ENCODE peak calls at places on chromosome 15, in four cellular contexts. One of them, this sample, is unnamed.
A peak's percentile ranks its signal among the peaks of the same experiment; 100 is the strongest.

GRCh38 chr15:55196011-55196410 is 730 bp downstream of the RSL24D1 start:
- DNase-seq in GM23338: no peak
- DNase-seq in IMR-90: peak; percentile 4
- DNase-seq in PC-3: no peak
- DNase-seq in this sample: no peak

GRCh38 chr15:50549326-50549725 is 2.9 kb upstream of the USP50 start:
- DNase-seq in GM23338: no peak
- DNase-seq in IMR-90: no peak
- DNase-seq in PC-3: no peak
- DNase-seq in this sample: no peak

GRCh38 chr15:68054658-68055223 is 626 bp downstream of the PIAS1 start:
- DNase-seq in GM23338: peak; percentile 90
- DNase-seq in IMR-90: peak; percentile 21
- DNase-seq in PC-3: no peak
- DNase-seq in this sample: peak; percentile 85

GRCh38 chr15:38263996-38264395 is 11.4 kb downstream of the SPRED1 start:
- DNase-seq in GM23338: no peak
- DNase-seq in IMR-90: peak; percentile 80
- DNase-seq in PC-3: no peak
- DNase-seq in this sample: no peak

GRCh38 chr15:23397779-23398178 is 43.2 kb downstream of the GOLGA8S start:
- DNase-seq in GM23338: no peak
- DNase-seq in IMR-90: no peak
- DNase-seq in PC-3: peak; percentile 8
- DNase-seq in this sample: no peak

GRCh38 chr15:80989110-80989517 is 505 bp downstream of the MESD start:
- DNase-seq in GM23338: no peak
- DNase-seq in IMR-90: no peak
- DNase-seq in PC-3: no peak
- DNase-seq in this sample: no peak

GRCh38 chr15:72195101-72195511 is 2.5 kb downstream of the GRAMD2A start:
- DNase-seq in GM23338: no peak
- DNase-seq in IMR-90: no peak
- DNase-seq in PC-3: peak; percentile 43
- DNase-seq in this sample: no peak

GRCh38 chr15:82812994-82813393 is 3.6 kb downstream of the WHAMM start:
- DNase-seq in GM23338: peak; percentile 7
- DNase-seq in IMR-90: no peak
- DNase-seq in PC-3: no peak
- DNase-seq in this sample: no peak

GRCh38 chr15:67923647-67923971 is 83.8 kb upstream of the RNU6-1 start:
- DNase-seq in GM23338: no peak
- DNase-seq in IMR-90: peak; percentile 21
- DNase-seq in PC-3: no peak
- DNase-seq in this sample: no peak

GRCh38 chr15:69451951-69452701 is 492 bp upstream of the RPLP1 start:
- DNase-seq in GM23338: peak; percentile 42
- DNase-seq in IMR-90: peak; percentile 56
- DNase-seq in PC-3: no peak
- DNase-seq in this sample: peak; percentile 15

GRCh38 chr15:65423150-65423976 is 616 bp upstream of the IGDCC4 start:
- DNase-seq in GM23338: peak; percentile 64
- DNase-seq in IMR-90: no peak
- DNase-seq in PC-3: no peak
- DNase-seq in this sample: no peak
- H3K4me3 ChIP-seq in GM23338: peak overlapping the region; percentile 84
- H3K4me3 ChIP-seq in IMR-90: peak overlapping the region; percentile 2
- H3K4me3 ChIP-seq in PC-3: no peak overlapping the region
- H3K4me3 ChIP-seq in this sample: no peak overlapping the region

GRCh38 chr15:91302588-91303439 is 202.8 kb downstream of the SV2B start:
- DNase-seq in GM23338: peak; percentile 92
- DNase-seq in IMR-90: peak; percentile 63
- DNase-seq in PC-3: peak; percentile 78
- DNase-seq in this sample: peak; percentile 84
- H3K4me2 ChIP-seq in GM23338: no peak overlapping the region
- H3K4me2 ChIP-seq in IMR-90: no peak overlapping the region
- H3K4me2 ChIP-seq in PC-3: no peak overlapping the region
- H3K4me2 ChIP-seq in this sample: no peak overlapping the region

GRCh38 chr15:57403946-57404345 is 27.6 kb downstream of the CGNL1 start:
- DNase-seq in GM23338: no peak
- DNase-seq in IMR-90: no peak
- DNase-seq in PC-3: no peak
- DNase-seq in this sample: no peak
- H3K4me1 ChIP-seq in GM23338: peaks cover 38% of the 10 kb centered on the region
- H3K4me1 ChIP-seq in IMR-90: no peaks in the 10 kb centered on the region
- H3K4me1 ChIP-seq in PC-3: no peaks in the 10 kb centered on the region
- H3K4me1 ChIP-seq in this sample: peaks cover 15% of the 10 kb centered on the region

GRCh38 chr15:76057332-76058000 is 2.3 kb upstream of the TMEM266 start:
- DNase-seq in GM23338: peak; percentile 79
- DNase-seq in IMR-90: peak; percentile 22
- DNase-seq in PC-3: peak; percentile 66
- DNase-seq in this sample: peak; percentile 68
- H3K4me3 ChIP-seq in GM23338: no peak overlapping the region
- H3K4me3 ChIP-seq in IMR-90: peak overlapping the region; percentile 23
- H3K4me3 ChIP-seq in PC-3: peak overlapping the region; percentile 54
- H3K4me3 ChIP-seq in this sample: no peak overlapping the region

DNA sequence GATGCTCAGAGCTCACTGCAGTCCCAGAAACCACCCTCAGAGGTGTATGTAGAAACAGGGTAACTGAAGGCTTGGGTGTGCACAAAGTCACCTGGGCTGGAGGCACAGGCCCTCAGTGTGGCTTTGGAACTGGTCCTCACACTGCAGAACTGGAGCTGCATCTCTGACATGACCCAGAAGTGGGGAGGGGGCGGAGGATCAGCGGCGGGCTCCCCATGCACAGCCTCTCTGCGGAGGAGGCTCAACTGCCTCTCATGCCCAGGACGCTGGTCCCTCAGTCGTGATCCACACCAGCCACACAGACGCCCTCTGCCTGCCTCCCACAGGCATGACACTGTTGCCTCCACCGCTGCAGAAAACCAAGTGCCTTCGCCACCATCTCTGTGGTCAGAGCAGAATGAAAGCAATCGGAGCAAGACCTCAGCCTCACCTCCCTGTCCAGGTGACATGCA is 73.7 kb downstream of the TM2D3 start:
- DNase-seq in GM23338: peak; percentile 65
- DNase-seq in IMR-90: no peak
- DNase-seq in PC-3: peak; percentile 53
- DNase-seq in this sample: peak; percentile 67
- H3K4me2 ChIP-seq in GM23338: no peak overlapping the region
- H3K4me2 ChIP-seq in IMR-90: no peak overlapping the region
- H3K4me2 ChIP-seq in PC-3: peak overlapping the region; percentile 73
- H3K4me2 ChIP-seq in this sample: no peak overlapping the region

GRCh38 chr15:100334456-100334855 is 7.3 kb downstream of the ADAMTS17 start:
- DNase-seq in GM23338: no peak
- DNase-seq in IMR-90: no peak
- DNase-seq in PC-3: no peak
- DNase-seq in this sample: no peak

GRCh38 chr15:100334015-100334414 is 7.8 kb downstream of the ADAMTS17 start:
- DNase-seq in GM23338: no peak
- DNase-seq in IMR-90: no peak
- DNase-seq in PC-3: no peak
- DNase-seq in this sample: no peak

GRCh38 chr15:100334905-100335304 is 6.9 kb downstream of the ADAMTS17 start:
- DNase-seq in GM23338: peak; percentile 58
- DNase-seq in IMR-90: no peak
- DNase-seq in PC-3: no peak
- DNase-seq in this sample: no peak

GRCh38 chr15:100336061-100336460 is 5.7 kb downstream of the ADAMTS17 start:
- DNase-seq in GM23338: no peak
- DNase-seq in IMR-90: no peak
- DNase-seq in PC-3: no peak
- DNase-seq in this sample: no peak

GRCh38 chr15:100335335-100335999 is 6.3 kb downstream of the ADAMTS17 start:
- DNase-seq in GM23338: no peak
- DNase-seq in IMR-90: no peak
- DNase-seq in PC-3: peak; percentile 19
- DNase-seq in this sample: no peak
- H3K4me1 ChIP-seq in GM23338: peaks cover 4% of the 10 kb centered on the region
- H3K4me1 ChIP-seq in IMR-90: no peaks in the 10 kb centered on the region
- H3K4me1 ChIP-seq in PC-3: peaks cover 14% of the 10 kb centered on the region
- H3K4me1 ChIP-seq in this sample: no peaks in the 10 kb centered on the region

GRCh38 chr15:96362001-96362758 is 31.7 kb downstream of the NR2F2 start:
- DNase-seq in GM23338: peak; percentile 29
- DNase-seq in IMR-90: no peak
- DNase-seq in PC-3: no peak
- DNase-seq in this sample: no peak
- H3K4me3 ChIP-seq in GM23338: peak overlapping the region; percentile 52
- H3K4me3 ChIP-seq in IMR-90: no peak overlapping the region
- H3K4me3 ChIP-seq in PC-3: no peak overlapping the region
- H3K4me3 ChIP-seq in this sample: no peak overlapping the region

DNA sequence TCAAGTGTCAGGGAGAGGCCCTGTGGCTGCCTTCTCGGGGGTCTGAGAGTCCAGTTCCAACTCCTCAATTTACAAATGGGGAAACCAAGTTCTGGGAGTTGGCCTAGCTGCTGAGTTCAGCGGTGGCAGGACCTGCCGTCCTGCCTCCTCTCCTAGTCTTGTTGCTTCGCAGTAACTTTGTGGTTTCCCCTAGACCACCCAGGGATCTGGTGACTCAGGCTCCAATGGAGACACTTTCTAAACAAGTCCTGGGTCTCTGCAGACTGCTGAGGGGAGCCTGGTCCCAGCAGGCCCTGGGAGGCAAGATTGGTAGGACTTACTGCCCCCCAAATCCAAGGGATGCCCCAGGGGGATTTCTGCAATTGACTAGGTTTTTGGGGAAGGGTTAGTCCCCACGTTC is 83.6 kb downstream of the SMAD6 start:
- DNase-seq in GM23338: no peak
- DNase-seq in IMR-90: peak; percentile 86
- DNase-seq in PC-3: no peak
- DNase-seq in this sample: no peak
- H3K4me2 ChIP-seq in GM23338: no peak overlapping the region
- H3K4me2 ChIP-seq in IMR-90: no peak overlapping the region
- H3K4me2 ChIP-seq in PC-3: no peak overlapping the region
- H3K4me2 ChIP-seq in this sample: no peak overlapping the region